ENCODE peak calls at places on chromosomes 13 and 19, in ten cellular contexts. N is stimulated activated naive CD8-positive, alpha-beta T cell treated with anti-CD3 and anti-CD28 coated beads, Interleukin-15, amount 100 ng/mL, for 72 hours; F is progenitor cell of endocrine pancreas; A is tibial nerve; S is T-helper 9 cell; H is Ammon's horn; J is stimulated activated CD4-positive, alpha-beta T cell treated with anti-CD3 and anti-CD28 coated beads, Interleukin-2, amount 100 ng/mL, for 48 hours; E is brain microvascular endothelial cell; V is RPMI8226; W is endothelial cell of umbilical vein. Y is an unnamed sample.

GRCh38 chr19:7605490-7606222 is 10.0 kb downstream of the CAMSAP3 start:
- DNase-seq in N (peak), F (no peak), A (no peak), S (no peak), H (no peak), J (peak), E (no peak), V (peak), W (peak), Y (peak)

GRCh38 chr19:15187026-15188007 is 13.5 kb downstream of the NOTCH3 start:
- DNase-seq in N (no peak), F (no peak), A (no peak), S (no peak), H (no peak), J (no peak), E (no peak), V (peak), W (no peak), Y (peak)

GRCh38 chr19:35986664-35987570 is 8.1 kb upstream of the SDHAF1 start:
- DNase-seq in N (no peak), F (no peak), A (no peak), S (no peak), H (peak), J (no peak), E (no peak), V (peak), W (no peak), Y (peak)

GRCh38 chr19:10379880-10380310 is 477 bp downstream of the TYK2 start:
- DNase-seq in N (peak), F (no peak), A (no peak), S (no peak), H (no peak), J (no peak), E (no peak), V (no peak), W (peak), Y (no peak)

GRCh38 chr19:15971217-15971616 is 22.4 kb downstream of the OR10H4 start:
- DNase-seq in N (no peak), F (no peak), A (no peak), S (no peak), H (no peak), J (no peak), E (no peak), V (peak), W (no peak), Y (peak)

GRCh38 chr19:18265611-18265981 is 8.7 kb downstream of the IQCN start:
- DNase-seq in N (no peak), F (no peak), A (no peak), S (no peak), H (no peak), J (no peak), E (no peak), V (no peak), W (no peak), Y (peak)

GRCh38 chr19:1818549-1819195 is 6.6 kb upstream of the ATP8B3 start:
- DNase-seq in N (no peak), F (no peak), A (no peak), S (no peak), H (no peak), J (no peak), E (no peak), V (no peak), W (no peak), Y (no peak)

GRCh38 chr19:41903161-41903953 is 20.4 kb downstream of the ARHGEF1 start:
- DNase-seq in N (no peak), F (no peak), A (no peak), S (no peak), H (no peak), J (no peak), E (no peak), V (no peak), W (no peak), Y (no peak)

GRCh38 chr13:97255515-97255999 is 33.4 kb downstream of the MBNL2 start:
- DNase-seq in N (no peak), F (no peak), A (no peak), S (no peak), H (no peak), J (no peak), E (no peak), V (no peak), W (no peak), Y (no peak)

GRCh38 chr19:20661150-20661819 is at the start of gene ZNF626:
- DNase-seq in N (peak), F (peak), A (peak), S (peak), H (peak), J (peak), E (peak), V (peak), W (peak), Y (peak)

GRCh38 chr19:35279374-35279773 is 3.0 kb upstream of the HAMP start:
- DNase-seq in N (no peak), F (no peak), A (no peak), S (no peak), H (no peak), J (no peak), E (no peak), V (no peak), W (no peak), Y (no peak)

GRCh38 chr19:35350591-35350990 is 2.9 kb downstream of the FFAR1 start:
- DNase-seq in N (no peak), F (no peak), A (no peak), S (no peak), H (no peak), J (no peak), E (no peak), V (no peak), W (no peak), Y (peak)

GRCh38 chr19:5585461-5586299 is 17.9 kb upstream of the TINCR start:
- DNase-seq in N (peak), F (no peak), A (no peak), S (peak), H (peak), J (peak), E (peak), V (no peak), W (no peak), Y (no peak)

GRCh38 chr19:10111405-10111811 is at the start of gene P2RY11:
- DNase-seq in N (peak), F (no peak), A (no peak), S (peak), H (peak), J (peak), E (no peak), V (no peak), W (no peak), Y (no peak)

GRCh38 chr13:95485518-95486144 is 66.9 kb upstream of the CLDN10 start:
- DNase-seq in N (no peak), F (no peak), A (no peak), S (no peak), H (no peak), J (no peak), E (no peak), V (no peak), W (peak), Y (no peak)

GRCh38 chr19:53882391-53883050 is 524 bp downstream of the PRKCG start:
- DNase-seq in N (no peak), F (no peak), A (no peak), S (no peak), H (no peak), J (no peak), E (no peak), V (no peak), W (no peak), Y (no peak)

GRCh38 chr13:104086759-104087158 is 1020.5 kb upstream of the SLC10A2 start:
- DNase-seq in N (no peak), F (no peak), A (no peak), S (no peak), H (no peak), J (no peak), E (peak), V (no peak), W (no peak), Y (no peak)

GRCh38 chr19:12913011-12913561 is 6.0 kb downstream of the SYCE2 start:
- DNase-seq in N (no peak), F (no peak), A (peak), S (no peak), H (peak), J (no peak), E (no peak), V (no peak), W (peak), Y (no peak)

GRCh38 chr13:87656311-87656710 is 14.9 kb upstream of the SLITRK5 start:
- DNase-seq in N (no peak), F (no peak), A (no peak), S (no peak), H (no peak), J (no peak), E (no peak), V (no peak), W (no peak), Y (no peak)

GRCh38 chr13:95724252-95724651 is 47.3 kb downstream of the DNAJC3 start:
- DNase-seq in N (no peak), F (no peak), A (no peak), S (no peak), H (no peak), J (no peak), E (no peak), V (no peak), W (no peak), Y (no peak)

GRCh38 chr13:50561774-50562173 is 281.7 kb downstream of the DLEU7 start:
- DNase-seq in N (no peak), F (no peak), A (no peak), S (no peak), H (no peak), J (no peak), E (no peak), V (no peak), W (no peak), Y (no peak)

GRCh38 chr19:23409392-23410048 is 14.2 kb upstream of the ZNF91 start:
- DNase-seq in N (no peak), F (no peak), A (no peak), S (no peak), H (no peak), J (no peak), E (no peak), V (peak), W (no peak), Y (peak)

GRCh38 chr13:69935043-69935442 is 172.6 kb upstream of the ATXN8OS start:
- DNase-seq in N (no peak), F (no peak), A (no peak), S (no peak), H (no peak), J (no peak), E (no peak), V (peak), W (no peak), Y (peak)

GRCh38 chr13:79281335-79281734 is 124.7 kb downstream of the RBM26 start:
- DNase-seq in N (no peak), F (no peak), A (no peak), S (no peak), H (no peak), J (no peak), E (no peak), V (no peak), W (no peak), Y (no peak)

GRCh38 chr19:41869374-41869955 is 7.6 kb upstream of the CD79A start:
- DNase-seq in N (no peak), F (no peak), A (no peak), S (no peak), H (no peak), J (no peak), E (no peak), V (no peak), W (no peak), Y (peak)

GRCh38 chr13:94252209-94252608 is 227.3 kb downstream of the DCT start:
- DNase-seq in N (no peak), F (no peak), A (no peak), S (no peak), H (no peak), J (no peak), E (no peak), V (no peak), W (no peak), Y (no peak)

GRCh38 chr13:70842062-70842644 is 733.9 kb upstream of the KLHL1 start:
- DNase-seq in N (no peak), F (no peak), A (no peak), S (no peak), H (no peak), J (no peak), E (no peak), V (no peak), W (no peak), Y (no peak)

GRCh38 chr19:5479958-5480357 is 24.7 kb downstream of the ZNRF4 start:
- DNase-seq in N (no peak), F (no peak), A (no peak), S (no peak), H (no peak), J (no peak), E (no peak), V (no peak), W (no peak), Y (no peak)

GRCh38 chr19:49755956-49756355 is 7.2 kb downstream of the TSKS start:
- DNase-seq in N (no peak), F (no peak), A (no peak), S (no peak), H (no peak), J (no peak), E (no peak), V (no peak), W (no peak), Y (no peak)

GRCh38 chr13:40668335-40668734 is 1.9 kb upstream of the FOXO1 start:
- DNase-seq in N (peak), F (no peak), A (peak), S (no peak), H (peak), J (no peak), E (no peak), V (peak), W (peak), Y (peak)

GRCh38 chr19:3115916-3116602 is 19.8 kb upstream of the GNA15 start:
- DNase-seq in N (no peak), F (no peak), A (no peak), S (no peak), H (no peak), J (no peak), E (no peak), V (no peak), W (no peak), Y (no peak)

GRCh38 chr19:33100894-33101644 is 20.1 kb downstream of the GPATCH1 start:
- DNase-seq in N (no peak), F (no peak), A (no peak), S (no peak), H (no peak), J (no peak), E (no peak), V (no peak), W (no peak), Y (no peak)